ENCODE peak calls at places on chromosomes 1 and 21, in eight cellular contexts. O is HCT116; X is stimulated activated CD4-positive, alpha-beta T cell treated with anti-CD3 and anti-CD28 coated beads, Interleukin-1b, Interleukin-23, amount 100 ng/mL, for 1 hour; F is body of pancreas; Z is EH; L is effector memory CD4-positive, alpha-beta T cell; D is cardiac fibroblast; C is hepatocyte. A is an unnamed sample.

GRCh38 chr21:44571844-44572782 is 1.4 kb upstream of the KRTAP10-4 start:
- DNase-seq in L (no peak), O (no peak), Z (no peak), C (no peak), F (no peak), D (no peak), X (no peak), A (no peak)

GRCh38 chr1:84278905-84279304 is 22.6 kb upstream of the SAMD13 start:
- DNase-seq in C (no peak), X (no peak), D (no peak), F (no peak), O (no peak), L (no peak), Z (no peak), A (no peak)

GRCh38 chr1:64019818-64020217 is 183.6 kb upstream of the UBE2U start:
- DNase-seq in F (peak; percentile 38), O (no peak), D (peak; percentile 69), L (no peak), C (peak; percentile 57), X (no peak), Z (peak; percentile 77), A (no peak)

GRCh38 chr1:170538687-170539086 is 6.7 kb downstream of the GORAB start:
- DNase-seq in X (no peak), D (no peak), C (no peak), F (no peak), O (no peak), Z (no peak), L (no peak), A (no peak)

GRCh38 chr1:176987016-176987415 is 177.5 kb downstream of the ASTN1 start:
- DNase-seq in X (no peak), C (no peak), O (no peak), D (peak; percentile 61), L (no peak), F (no peak), Z (peak; percentile 42), A (no peak)

GRCh38 chr21:31731802-31732537 is at the start of gene SCAF4:
- DNase-seq in C (peak; percentile 97), X (peak; percentile 78), Z (peak; percentile 93), O (peak; percentile 56), F (peak; percentile 92), L (peak; percentile 76), D (peak; percentile 94), A (peak; percentile 75)

GRCh38 chr1:42736152-42736551 is 3.9 kb downstream of the CLDN19 start:
- DNase-seq in F (no peak), C (peak; percentile 35), O (no peak), L (no peak), D (peak; percentile 36), X (no peak), Z (peak; percentile 38), A (peak; percentile 8)

GRCh38 chr1:65717815-65718454 is 74.8 kb upstream of the PDE4B start:
- DNase-seq in D (peak; percentile 27), O (peak; percentile 24), L (no peak), C (no peak), Z (peak; percentile 59), F (no peak), X (no peak), A (no peak)

GRCh38 chr1:229059671-229060079 is 211.2 kb upstream of the RAB4A start:
- DNase-seq in X (no peak), Z (peak; percentile 17), O (no peak), D (peak; percentile 93), F (peak; percentile 32), C (peak; percentile 34), L (no peak), A (no peak)

GRCh38 chr1:85894651-85895050 is 186.4 kb upstream of the ZNHIT6 start:
- DNase-seq in C (peak; percentile 43), X (no peak), Z (peak; percentile 53), F (peak; percentile 23), O (peak; percentile 18), D (peak; percentile 66), L (no peak), A (peak; percentile 16)

GRCh38 chr21:41895643-41896493 is 16.7 kb upstream of the PRDM15 start:
- DNase-seq in O (no peak), D (no peak), X (no peak), F (no peak), C (no peak), L (peak; percentile 11), Z (no peak), A (no peak)

GRCh38 chr1:11541956-11542355 is 63.0 kb downstream of the DISP3 start:
- DNase-seq in X (no peak), Z (no peak), F (no peak), D (no peak), O (no peak), L (no peak), C (no peak), A (no peak)

GRCh38 chr1:209686319-209686718 is 11.1 kb downstream of the G0S2 start:
- DNase-seq in X (no peak), L (no peak), O (no peak), Z (no peak), D (no peak), C (no peak), F (no peak), A (no peak)

GRCh38 chr1:231691618-231692259 is 65.1 kb downstream of the DISC1 start:
- DNase-seq in Z (peak; percentile 52), F (no peak), X (no peak), D (peak; percentile 64), C (peak; percentile 48), O (peak; percentile 15), L (no peak), A (no peak)

GRCh38 chr1:231612393-231613089 is 14.0 kb upstream of the DISC1 start:
- DNase-seq in F (peak; percentile 32), O (no peak), L (no peak), X (no peak), Z (no peak), D (no peak), C (no peak), A (no peak)

GRCh38 chr1:44326821-44327465 is 28.1 kb downstream of the ERI3 start:
- DNase-seq in D (no peak), C (no peak), F (no peak), L (no peak), X (no peak), Z (no peak), O (no peak), A (no peak)

GRCh38 chr1:212979340-212980122 is 29.2 kb downstream of the VASH2 start:
- DNase-seq in C (no peak), F (no peak), X (peak; percentile 4), O (no peak), Z (no peak), L (no peak), D (no peak), A (no peak)

GRCh38 chr1:47333578-47333921 is at the start of gene CMPK1:
- DNase-seq in F (peak; percentile 90), C (peak; percentile 93), L (peak; percentile 65), D (peak; percentile 91), Z (peak; percentile 92), O (peak; percentile 37), X (peak; percentile 53), A (peak; percentile 72)

GRCh38 chr1:227320476-227320875 is 2.2 kb upstream of the CDC42BPA start:
- DNase-seq in C (no peak), D (no peak), X (no peak), F (peak; percentile 40), Z (no peak), L (no peak), O (no peak), A (no peak)

GRCh38 chr1:176656257-176656995 is 193.5 kb downstream of the PAPPA2 start:
- DNase-seq in C (peak; percentile 48), X (no peak), O (no peak), F (peak; percentile 76), Z (peak; percentile 97), D (peak; percentile 78), L (no peak), A (no peak)

GRCh38 chr1:201628490-201628889 is 89.6 kb downstream of the NAV1 start:
- DNase-seq in X (no peak), O (no peak), F (no peak), L (no peak), C (no peak), D (no peak), Z (no peak), A (no peak)

GRCh38 chr1:25616080-25616931 is at the start of gene MAN1C1:
- DNase-seq in O (peak; percentile 69), X (peak; percentile 60), Z (peak; percentile 83), F (peak; percentile 87), C (peak; percentile 95), D (peak; percentile 90), L (peak; percentile 73), A (peak; percentile 62)

A was measured in SW 1271.